ENCODE peak calls at places on chromosomes 5 and 9, in four cellular contexts. I is activated naive CD8-positive, alpha-beta T cell treated with anti-CD3 and anti-CD28 coated beads, Interleukin-2, amount 10 ng/mL, durations not matched to agents 7 days and 5 days; A is cardiac muscle cell; N is amygdala. Q is an unnamed sample.

GRCh38 chr9:89881431-89881830 is 276.6 kb downstream of the GADD45G start:
- DNase-seq in I (no peak), A (no peak), N (no peak), Q (no peak)

GRCh38 chr5:83265318-83265717 is 188.0 kb downstream of the XRCC4 start:
- DNase-seq in I (no peak), A (peak), N (no peak), Q (no peak)

GRCh38 chr9:98973546-98973921 is 29.8 kb downstream of the COL15A1 start:
- DNase-seq in I (no peak), A (no peak), N (no peak), Q (no peak)

GRCh38 chr9:137685035-137685885 is 66.5 kb downstream of the EHMT1 start:
- DNase-seq in I (no peak), A (no peak), N (no peak), Q (no peak)

GRCh38 chr5:141958113-141958512 is at the start of gene PCDH12:
- DNase-seq in I (peak), A (peak), N (no peak), Q (no peak)

GRCh38 chr5:181203093-181203711 is 1.8 kb downstream of the TRIM7 start:
- DNase-seq in I (no peak), A (no peak), N (no peak), Q (no peak)

GRCh38 chr5:9054821-9055589 is 490.9 kb downstream of the SEMA5A start:
- DNase-seq in I (no peak), A (no peak), N (no peak), Q (no peak)

GRCh38 chr9:71769175-71770165 is 1.2 kb upstream of the CEMIP2 start:
- DNase-seq in I (peak), A (peak), N (peak), Q (peak)

GRCh38 chr5:56501949-56502557 is 268.9 kb upstream of the ANKRD55 start:
- DNase-seq in I (no peak), A (no peak), N (no peak), Q (no peak)